ENCODE peak calls at places on chromosomes 11 and 22, in eight cellular contexts. V is foreskin fibroblast, A is coronary artery, F is astrocyte of the spinal cord, C is esophagus muscularis mucosa, S is fibroblast of villous mesenchyme, H is adrenal gland, G is K562. T is an unnamed sample.

GRCh38 chr11:119258983-119259382 is 52.8 kb downstream of the CBL start:
- DNase-seq in A (no peak), S (no peak), G (no peak), V (no peak), F (no peak), H (no peak), C (no peak), T (no peak)

GRCh38 chr11:64355078-64355940 is 3.7 kb upstream of the RPS6KA4 start:
- DNase-seq in V (peak; percentile 90), H (peak; percentile 91), A (peak; percentile 87), G (peak; percentile 92), C (no peak), S (peak; percentile 83), F (peak; percentile 81), T (peak; percentile 76)

GRCh38 chr11:8338138-8338537 is 74.5 kb upstream of the LMO1 start:
- DNase-seq in G (peak; percentile 82), V (peak; percentile 58), F (peak; percentile 19), S (peak; percentile 32), C (no peak), H (peak; percentile 66), A (no peak), T (peak; percentile 40)

GRCh38 chr11:2989551-2989950 is 2.6 kb downstream of the NAP1L4 start:
- DNase-seq in C (no peak), G (no peak), S (no peak), H (no peak), V (no peak), A (no peak), F (no peak), T (no peak)

GRCh38 chr11:2742201-2742600 is 42.4 kb upstream of the KCNQ1OT1 start:
- DNase-seq in G (no peak), V (no peak), C (no peak), F (no peak), A (no peak), H (peak; percentile 20), S (no peak), T (no peak)

GRCh38 chr11:61082931-61083531 is 19.3 kb upstream of the CD5 start:
- DNase-seq in H (no peak), S (no peak), G (no peak), F (no peak), V (no peak), C (no peak), A (peak; percentile 56), T (no peak)

GRCh38 chr22:44247346-44247745 is 65.4 kb downstream of the SHISAL1 start:
- DNase-seq in V (no peak), A (no peak), G (no peak), H (no peak), S (no peak), C (peak; percentile 53), F (no peak), T (no peak)

GRCh38 chr22:19168088-19168890 is 10.2 kb downstream of the SLC25A1 start:
- DNase-seq in S (no peak), A (peak; percentile 67), V (no peak), F (no peak), H (no peak), C (no peak), G (peak; percentile 78), T (no peak)

GRCh38 chr22:41917906-41918791 is 3.3 kb upstream of the SHISA8 start:
- DNase-seq in V (peak; percentile 74), A (no peak), H (peak; percentile 83), S (peak; percentile 33), G (no peak), F (peak; percentile 61), C (no peak), T (peak; percentile 48)

GRCh38 chr11:119891392-119891791 is 162.4 kb upstream of the NECTIN1 start:
- DNase-seq in A (no peak), H (no peak), V (no peak), C (no peak), S (no peak), F (no peak), G (no peak), T (no peak)

GRCh38 chr11:63985812-63986155 is 454 bp upstream of the OTUB1 start:
- DNase-seq in S (no peak), F (no peak), H (no peak), A (peak; percentile 78), V (peak; percentile 57), G (no peak), C (no peak), T (no peak)

GRCh38 chr11:116600930-116601329 is 171.9 kb downstream of the BUD13 start:
- DNase-seq in G (no peak), A (no peak), S (no peak), H (no peak), F (no peak), C (no peak), V (no peak), T (no peak)

GRCh38 chr11:36564376-36565032 is 3.3 kb upstream of the RAG1 start:
- DNase-seq in G (peak; percentile 23), C (no peak), V (peak; percentile 78), S (peak; percentile 65), A (no peak), F (peak; percentile 67), H (peak; percentile 45), T (peak; percentile 62)

GRCh38 chr11:11978792-11979486 is 29.5 kb downstream of the DKK3 start:
- DNase-seq in S (peak; percentile 87), H (peak; percentile 62), A (peak; percentile 88), C (no peak), V (peak; percentile 58), G (no peak), F (peak; percentile 77), T (peak; percentile 79)

GRCh38 chr11:113581713-113582112 is 106.5 kb upstream of the DRD2 start:
- DNase-seq in A (no peak), C (peak; percentile 72), S (no peak), V (no peak), H (no peak), G (no peak), F (no peak), T (no peak)

GRCh38 chr11:113591122-113591521 is 115.0 kb downstream of the TMPRSS5 start:
- DNase-seq in F (no peak), A (no peak), S (no peak), H (no peak), G (no peak), C (peak; percentile 88), V (no peak), T (no peak)

GRCh38 chr11:113584371-113584770 is 109.2 kb upstream of the DRD2 start:
- DNase-seq in A (no peak), H (no peak), V (no peak), S (no peak), G (no peak), C (peak; percentile 84), F (no peak), T (no peak)

DNA sequence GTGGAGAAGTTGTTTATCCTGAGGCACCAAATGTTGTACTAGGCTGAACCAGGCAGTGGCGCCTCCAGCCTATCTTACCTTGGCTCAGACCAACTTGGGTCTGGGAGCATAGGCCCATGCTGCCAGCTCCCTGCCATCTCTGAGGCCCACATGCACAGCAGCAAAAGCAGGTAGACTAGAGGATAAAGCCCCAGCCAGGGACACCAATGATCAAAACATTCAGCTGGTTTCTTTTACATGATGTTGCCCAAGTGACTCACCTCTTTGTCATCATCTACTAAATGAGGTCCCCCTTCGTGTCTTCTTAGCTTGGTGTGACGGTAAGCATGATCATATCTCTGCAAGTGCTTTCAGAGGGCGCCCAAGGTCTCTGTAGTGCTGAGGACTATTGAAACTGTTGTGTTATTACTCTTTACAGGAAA is 112.1 kb upstream of the DRD2 start:
- DNase-seq in V (no peak), H (no peak), S (no peak), C (peak; percentile 75), G (no peak), A (no peak), F (peak; percentile 6), T (peak; percentile 7)
- TF ChIP-seq CTCF in V (no peak), H (no peak), S (no peak), C (no peak), G (peak; percentile 47), A (no peak), F (no peak), T (no peak)

DNA sequence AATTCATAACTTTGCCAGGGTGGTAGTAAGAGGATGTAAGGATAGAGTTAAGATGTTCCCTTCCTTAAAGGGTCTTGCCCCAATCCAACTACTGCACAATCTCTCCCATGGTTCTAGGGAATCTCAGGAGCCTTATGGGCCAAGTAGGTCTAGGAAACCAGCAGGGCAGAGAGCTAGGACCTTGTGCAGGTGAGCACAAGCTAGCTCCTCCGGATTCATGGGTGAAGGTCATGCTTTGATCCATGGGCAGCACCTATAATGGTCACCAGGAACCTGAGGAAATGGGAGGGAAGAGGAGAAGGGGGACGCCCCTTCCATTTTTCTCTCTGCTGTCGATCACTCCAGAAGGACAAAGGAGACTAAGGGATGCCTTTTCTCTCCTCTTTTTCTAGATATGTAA is 16.8 kb downstream of the KCNJ11 start:
- DNase-seq in G (peak; percentile 24), F (peak; percentile 61), V (peak; percentile 47), C (no peak), A (no peak), S (peak; percentile 64), H (no peak), T (peak; percentile 62)
- H3K4me3 ChIP-seq in G (no peak overlapping the region), F (no peak overlapping the region), V (no peak overlapping the region), C (no peak overlapping the region), A (no peak overlapping the region), S (no peak overlapping the region), H (no peak overlapping the region), T (no peak overlapping the region)

DNA sequence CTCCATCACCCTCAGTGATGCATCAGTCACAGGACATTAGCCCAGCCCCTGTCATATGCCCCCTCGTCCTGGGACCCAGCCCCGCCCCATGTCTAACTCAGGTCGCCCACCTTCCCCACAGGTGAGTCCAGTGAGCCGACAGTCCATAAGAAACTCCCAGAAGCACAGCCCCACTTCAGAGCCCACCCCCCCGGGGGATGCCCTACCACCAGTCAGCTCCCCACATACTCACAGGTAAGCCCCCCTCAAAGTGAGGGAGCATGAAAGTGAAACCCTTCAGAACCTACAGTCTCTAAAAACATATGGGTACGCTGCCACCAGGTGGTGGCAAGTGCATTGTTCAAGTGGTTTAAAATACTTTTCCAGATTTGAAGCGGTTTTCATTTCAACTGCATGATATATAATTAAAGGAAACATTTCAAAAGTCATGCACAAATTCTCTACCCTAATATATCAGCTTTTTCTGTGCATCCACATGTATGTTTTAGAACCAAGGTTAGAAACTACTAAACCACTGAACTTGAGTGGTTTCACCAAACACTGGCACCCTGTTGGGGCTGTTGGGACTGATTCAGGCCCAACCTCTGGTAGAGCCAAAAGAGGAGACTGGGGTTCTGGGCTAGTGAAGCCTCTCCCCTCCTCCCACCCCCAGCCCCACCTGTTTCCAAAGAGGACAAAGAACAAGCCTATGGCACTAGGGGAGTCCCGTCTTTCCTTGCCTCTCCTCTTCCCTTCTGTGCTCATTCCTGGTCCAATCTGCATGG is 17.3 kb downstream of the EPS8L2 start:
- DNase-seq in H (no peak), F (peak; percentile 63), V (peak; percentile 82), A (no peak), C (no peak), S (peak; percentile 71), G (no peak), T (peak; percentile 62)
- TF ChIP-seq CTCF in H (peak; percentile 74), F (peak; percentile 62), V (peak; percentile 49), A (peak; percentile 37), C (peak; percentile 57), S (peak; percentile 60), G (peak; percentile 73), T (peak; percentile 60)

DNA sequence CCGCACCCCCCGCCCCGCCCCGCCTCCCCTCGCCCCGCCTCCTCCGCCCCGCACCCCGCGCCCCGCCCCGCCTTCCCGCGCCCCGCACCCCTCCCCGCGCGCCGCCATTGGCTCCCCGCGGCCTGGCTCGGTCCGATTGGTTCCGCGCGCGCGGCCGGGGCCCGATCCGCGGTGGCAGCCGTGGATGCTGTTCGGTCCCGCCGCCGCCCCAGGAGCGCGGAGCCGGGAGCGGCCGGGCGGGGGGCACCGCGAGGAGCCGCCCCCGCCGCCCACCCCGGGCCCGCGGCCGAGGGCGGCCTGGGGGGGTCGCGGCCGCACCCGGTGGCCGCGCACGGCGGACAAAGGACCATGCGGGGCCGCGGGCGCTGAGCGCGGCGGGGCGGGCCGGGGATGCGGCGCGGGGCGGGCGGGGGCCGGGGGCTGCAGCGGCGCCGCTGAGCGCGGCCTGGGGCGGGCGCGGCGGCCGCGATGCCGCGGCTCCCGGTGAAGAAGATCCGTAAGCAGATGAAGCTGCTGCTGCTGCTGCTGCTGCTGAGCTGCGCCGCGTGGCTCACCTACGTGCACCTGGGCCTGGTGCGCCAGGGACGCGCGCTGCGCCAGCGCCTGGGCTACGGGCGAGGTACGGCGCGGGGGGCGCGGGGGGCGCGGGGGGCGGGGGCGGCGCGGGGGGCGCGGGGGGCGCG is at the start of gene B4GALNT4:
- DNase-seq in V (peak; percentile 73), S (peak; percentile 17), H (no peak), F (no peak), A (no peak), C (no peak), G (peak; percentile 95), T (no peak)
- H3K4me3 ChIP-seq in V (peak within 1 kb of the TSS; percentile 35), S (peak within 1 kb of the TSS; percentile 15), H (no peak within 1 kb of the TSS), F (peak within 1 kb of the TSS; percentile 43), A (peak within 1 kb of the TSS; percentile 63), C (peak within 1 kb of the TSS; percentile 46), G (peak within 1 kb of the TSS; percentile 37), T (no peak within 1 kb of the TSS)